ENCODE peak calls at places on chromosomes 2 and 18, in seven cellular contexts. One of them, this sample, is unnamed.
A peak's percentile ranks its signal among the peaks of the same experiment; 100 is the strongest.

GRCh38 chr18:79631096-79631507 is 48.5 kb upstream of the CTDP1 start:
- DNase-seq in H1: no peak
- DNase-seq in GM12878: no peak
- DNase-seq in HepG2: no peak
- DNase-seq in HCT116: no peak
- DNase-seq in K562: no peak
- DNase-seq in HEK293T: no peak
- DNase-seq in this sample: no peak

GRCh38 chr2:223724831-223725230 is 112.6 kb downstream of the AP1S3 start:
- DNase-seq in GM12878: no peak
- DNase-seq in HEK293T: no peak
- DNase-seq in HepG2: no peak
- DNase-seq in H1: no peak
- DNase-seq in K562: peak; percentile 8
- DNase-seq in HCT116: no peak
- DNase-seq in this sample: no peak

GRCh38 chr2:146981921-146982320 is 862.9 kb upstream of the ACVR2A start:
- DNase-seq in HepG2: no peak
- DNase-seq in HCT116: no peak
- DNase-seq in K562: no peak
- DNase-seq in HEK293T: no peak
- DNase-seq in GM12878: no peak
- DNase-seq in H1: no peak
- DNase-seq in this sample: no peak

GRCh38 chr18:10473152-10473551 is 18.7 kb downstream of the APCDD1 start:
- DNase-seq in HCT116: no peak
- DNase-seq in HEK293T: no peak
- DNase-seq in HepG2: no peak
- DNase-seq in GM12878: no peak
- DNase-seq in H1: no peak
- DNase-seq in K562: no peak
- DNase-seq in this sample: no peak

GRCh38 chr2:208222351-208222750 is 32.5 kb downstream of the IDH1 start:
- DNase-seq in GM12878: no peak
- DNase-seq in HCT116: no peak
- DNase-seq in H1: no peak
- DNase-seq in HepG2: no peak
- DNase-seq in HEK293T: peak; percentile 16
- DNase-seq in K562: peak; percentile 51
- DNase-seq in this sample: no peak

GRCh38 chr2:135991861-135992260 is 6.4 kb upstream of the DARS1 start:
- DNase-seq in HCT116: no peak
- DNase-seq in K562: no peak
- DNase-seq in HepG2: no peak
- DNase-seq in GM12878: no peak
- DNase-seq in HEK293T: no peak
- DNase-seq in H1: no peak
- DNase-seq in this sample: no peak

GRCh38 chr2:96538487-96539214 is 2.1 kb downstream of the ARID5A start:
- DNase-seq in H1: peak; percentile 88
- DNase-seq in K562: no peak
- DNase-seq in HepG2: peak; percentile 74
- DNase-seq in GM12878: peak; percentile 31
- DNase-seq in HEK293T: no peak
- DNase-seq in HCT116: no peak
- DNase-seq in this sample: peak; percentile 86

GRCh38 chr2:156110890-156111289 is 221.6 kb downstream of the NR4A2 start:
- DNase-seq in HCT116: peak; percentile 37
- DNase-seq in K562: peak; percentile 34
- DNase-seq in H1: peak; percentile 60
- DNase-seq in GM12878: no peak
- DNase-seq in HEK293T: peak; percentile 18
- DNase-seq in HepG2: peak; percentile 24
- DNase-seq in this sample: peak; percentile 68

GRCh38 chr18:70373062-70373519 is 84.2 kb downstream of the SOCS6 start:
- DNase-seq in HCT116: peak; percentile 97
- DNase-seq in HepG2: peak; percentile 72
- DNase-seq in HEK293T: no peak
- DNase-seq in GM12878: no peak
- DNase-seq in K562: no peak
- DNase-seq in H1: no peak
- DNase-seq in this sample: no peak

GRCh38 chr2:102848366-102848839 is 86.6 kb downstream of the TMEM182 start:
- DNase-seq in HepG2: peak; percentile 85
- DNase-seq in H1: peak; percentile 91
- DNase-seq in HEK293T: peak; percentile 74
- DNase-seq in K562: peak; percentile 23
- DNase-seq in GM12878: no peak
- DNase-seq in HCT116: no peak
- DNase-seq in this sample: peak; percentile 90

GRCh38 chr18:37138456-37138855 is 309.5 kb downstream of the KIAA1328 start:
- DNase-seq in H1: no peak
- DNase-seq in HEK293T: no peak
- DNase-seq in K562: no peak
- DNase-seq in GM12878: no peak
- DNase-seq in HCT116: no peak
- DNase-seq in HepG2: no peak
- DNase-seq in this sample: peak; percentile 16

DNA sequence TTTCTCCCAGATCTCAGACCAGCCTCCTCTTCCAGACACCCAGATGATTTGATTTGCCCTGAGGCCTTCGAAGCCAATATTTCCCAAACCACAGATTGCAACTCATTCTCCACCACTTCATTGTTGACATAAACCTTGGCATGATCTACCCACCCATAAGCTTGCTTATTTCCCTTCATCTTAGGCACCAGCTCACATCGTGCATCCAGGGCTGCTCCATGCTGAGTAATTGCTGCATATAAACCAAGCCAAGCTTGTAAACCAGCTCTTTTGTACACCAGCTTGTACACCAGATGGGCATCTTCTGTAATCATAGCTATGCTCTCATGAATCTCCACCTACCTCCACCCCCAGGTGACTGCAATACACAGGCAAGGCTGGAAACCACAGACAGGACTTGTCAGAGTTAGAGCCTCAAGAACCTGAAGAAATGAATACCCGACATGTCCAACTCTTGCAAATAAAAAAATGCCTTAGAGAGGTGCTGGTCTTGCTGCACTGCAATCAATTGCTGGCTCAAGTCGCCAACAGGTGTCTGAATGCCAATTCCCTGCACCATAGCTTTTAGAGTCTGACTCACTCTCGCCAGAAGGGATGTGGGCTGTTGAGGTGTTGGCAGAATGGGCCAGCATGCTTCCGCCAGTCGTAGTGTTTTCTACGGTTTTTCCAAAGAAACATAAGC is 31.5 kb downstream of the TRABD2A start:
- DNase-seq in K562: no peak
- DNase-seq in HEK293T: no peak
- DNase-seq in H1: no peak
- DNase-seq in HCT116: no peak
- DNase-seq in GM12878: no peak
- DNase-seq in HepG2: no peak
- DNase-seq in this sample: no peak
- TF ChIP-seq SP1 in K562: no peak
- TF ChIP-seq SP1 in HEK293T: no peak
- TF ChIP-seq SP1 in H1: no peak
- TF ChIP-seq SP1 in HCT116: no peak
- TF ChIP-seq SP1 in GM12878: no peak
- TF ChIP-seq SP1 in HepG2: no peak
- TF ChIP-seq SP1 in this sample: no peak

DNA sequence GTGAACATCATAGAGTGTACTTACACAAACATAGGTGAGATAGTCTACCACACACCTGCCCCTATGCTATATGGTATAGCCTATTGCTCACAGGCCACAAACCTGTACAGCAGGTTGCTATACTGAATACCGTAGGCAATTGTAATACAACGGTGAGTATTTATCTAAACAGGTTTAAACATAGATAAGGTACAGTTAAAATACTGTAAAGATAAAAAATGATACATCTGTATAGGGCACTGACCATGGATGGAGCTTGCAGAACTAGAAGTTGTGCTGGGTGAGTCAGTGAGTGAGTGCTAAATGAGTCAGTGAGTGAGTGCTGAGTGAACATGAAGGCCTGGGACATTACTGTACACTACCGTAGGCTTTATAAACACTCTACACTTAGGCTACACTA is 267.0 kb upstream of the HS6ST1 start:
- DNase-seq in HEK293T: no peak
- DNase-seq in HepG2: no peak
- DNase-seq in K562: no peak
- DNase-seq in HCT116: no peak
- DNase-seq in H1: no peak
- DNase-seq in GM12878: no peak
- DNase-seq in this sample: no peak
- TF ChIP-seq SP1 in HEK293T: no peak
- TF ChIP-seq SP1 in HepG2: no peak
- TF ChIP-seq SP1 in K562: no peak
- TF ChIP-seq SP1 in HCT116: no peak
- TF ChIP-seq SP1 in H1: no peak
- TF ChIP-seq SP1 in GM12878: no peak
- TF ChIP-seq SP1 in this sample: no peak

GRCh38 chr2:169827272-169828140 is at the start of gene UBR3:
- DNase-seq in HEK293T: peak; percentile 98
- DNase-seq in K562: peak; percentile 97
- DNase-seq in GM12878: peak; percentile 57
- DNase-seq in HepG2: peak; percentile 91
- DNase-seq in HCT116: peak; percentile 76
- DNase-seq in H1: peak; percentile 94
- DNase-seq in this sample: peak; percentile 94
- TF ChIP-seq SP1 in HEK293T: no peak
- TF ChIP-seq SP1 in K562: no peak
- TF ChIP-seq SP1 in GM12878: no peak
- TF ChIP-seq SP1 in HepG2: peak; percentile 66
- TF ChIP-seq SP1 in HCT116: no peak
- TF ChIP-seq SP1 in H1: no peak
- TF ChIP-seq SP1 in this sample: no peak

GRCh38 chr2:120236296-120236695 is 13.1 kb upstream of the TMEM185B start:
- DNase-seq in HEK293T: no peak
- DNase-seq in K562: no peak
- DNase-seq in GM12878: no peak
- DNase-seq in HCT116: no peak
- DNase-seq in HepG2: no peak
- DNase-seq in H1: no peak
- DNase-seq in this sample: no peak
- TF ChIP-seq SP1 in HEK293T: no peak
- TF ChIP-seq SP1 in K562: no peak
- TF ChIP-seq SP1 in GM12878: no peak
- TF ChIP-seq SP1 in HCT116: no peak
- TF ChIP-seq SP1 in HepG2: no peak
- TF ChIP-seq SP1 in H1: no peak
- TF ChIP-seq SP1 in this sample: no peak

DNA sequence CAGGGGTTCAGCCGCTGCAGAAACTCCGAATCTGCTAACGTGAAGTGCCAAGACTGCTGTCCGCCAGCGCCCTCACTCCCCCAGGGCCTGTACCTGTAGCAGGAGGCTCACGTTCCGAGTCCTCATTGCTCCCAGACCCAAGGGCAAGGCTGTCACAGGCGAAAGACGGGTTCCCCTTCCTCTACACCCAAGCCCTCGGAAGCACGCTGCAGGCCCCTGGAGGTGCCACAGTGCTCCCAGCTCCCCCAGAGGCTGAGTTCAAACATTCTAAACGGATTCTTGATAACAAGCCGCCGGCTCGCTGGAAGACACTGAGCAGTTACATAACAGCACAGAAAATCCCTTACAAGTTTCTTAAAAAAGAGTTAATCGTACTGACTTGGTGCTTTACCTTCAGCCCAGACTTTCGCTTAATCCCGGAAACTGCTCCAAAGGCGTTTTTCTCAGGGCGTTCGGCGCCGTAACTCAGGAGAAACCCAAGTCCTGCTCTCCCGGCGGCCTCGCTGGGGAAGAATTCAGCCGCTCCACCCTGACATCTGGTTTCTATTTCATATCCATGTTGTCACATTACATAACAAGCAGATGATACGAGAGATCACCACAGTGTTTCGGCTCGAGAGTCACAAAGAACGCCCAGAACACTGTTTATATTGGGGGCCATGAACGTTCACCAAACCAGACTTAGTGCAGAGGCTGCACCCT is 92.0 kb downstream of the HDAC4 start:
- DNase-seq in HCT116: no peak
- DNase-seq in K562: no peak
- DNase-seq in HEK293T: no peak
- DNase-seq in H1: peak; percentile 43
- DNase-seq in HepG2: no peak
- DNase-seq in GM12878: no peak
- DNase-seq in this sample: no peak
- TF ChIP-seq SP1 in HCT116: no peak
- TF ChIP-seq SP1 in K562: no peak
- TF ChIP-seq SP1 in HEK293T: no peak
- TF ChIP-seq SP1 in H1: no peak
- TF ChIP-seq SP1 in HepG2: no peak
- TF ChIP-seq SP1 in GM12878: no peak
- TF ChIP-seq SP1 in this sample: no peak

GRCh38 chr2:194603429-194603828 is 1053.6 kb upstream of the SLC39A10 start:
- DNase-seq in HCT116: no peak
- DNase-seq in K562: no peak
- DNase-seq in GM12878: no peak
- DNase-seq in HepG2: no peak
- DNase-seq in H1: no peak
- DNase-seq in HEK293T: no peak
- DNase-seq in this sample: no peak

GRCh38 chr2:194602750-194603149 is 1054.3 kb upstream of the SLC39A10 start:
- DNase-seq in HepG2: peak; percentile 2
- DNase-seq in H1: no peak
- DNase-seq in HCT116: no peak
- DNase-seq in K562: no peak
- DNase-seq in HEK293T: no peak
- DNase-seq in GM12878: no peak
- DNase-seq in this sample: no peak
- TF ChIP-seq SP1 in HepG2: no peak
- TF ChIP-seq SP1 in H1: no peak
- TF ChIP-seq SP1 in HCT116: no peak
- TF ChIP-seq SP1 in K562: no peak
- TF ChIP-seq SP1 in HEK293T: no peak
- TF ChIP-seq SP1 in GM12878: no peak
- TF ChIP-seq SP1 in this sample: no peak

GRCh38 chr2:120552079-120552478 is 183.6 kb upstream of the GLI2 start:
- DNase-seq in H1: no peak
- DNase-seq in HEK293T: no peak
- DNase-seq in GM12878: no peak
- DNase-seq in HCT116: no peak
- DNase-seq in HepG2: no peak
- DNase-seq in K562: no peak
- DNase-seq in this sample: no peak

GRCh38 chr2:120551540-120551939 is 184.1 kb upstream of the GLI2 start:
- DNase-seq in HepG2: no peak
- DNase-seq in K562: no peak
- DNase-seq in H1: no peak
- DNase-seq in HEK293T: no peak
- DNase-seq in GM12878: no peak
- DNase-seq in HCT116: no peak
- DNase-seq in this sample: no peak

GRCh38 chr2:120550893-120551446 is 184.7 kb upstream of the GLI2 start:
- DNase-seq in HCT116: no peak
- DNase-seq in HepG2: peak; percentile 95
- DNase-seq in HEK293T: no peak
- DNase-seq in K562: no peak
- DNase-seq in GM12878: no peak
- DNase-seq in H1: no peak
- DNase-seq in this sample: no peak

GRCh38 chr2:120554625-120555032 is 181.0 kb upstream of the GLI2 start:
- DNase-seq in HepG2: peak; percentile 85
- DNase-seq in H1: no peak
- DNase-seq in K562: no peak
- DNase-seq in GM12878: no peak
- DNase-seq in HCT116: no peak
- DNase-seq in HEK293T: no peak
- DNase-seq in this sample: no peak

GRCh38 chr2:120552800-120553471 is 182.7 kb upstream of the GLI2 start:
- DNase-seq in HCT116: peak; percentile 84
- DNase-seq in HepG2: peak; percentile 90
- DNase-seq in HEK293T: peak; percentile 87
- DNase-seq in GM12878: no peak
- DNase-seq in K562: peak; percentile 75
- DNase-seq in H1: peak; percentile 91
- DNase-seq in this sample: peak; percentile 94
- TF ChIP-seq SP1 in HCT116: no peak
- TF ChIP-seq SP1 in HepG2: no peak
- TF ChIP-seq SP1 in HEK293T: no peak
- TF ChIP-seq SP1 in GM12878: no peak
- TF ChIP-seq SP1 in K562: no peak
- TF ChIP-seq SP1 in H1: no peak
- TF ChIP-seq SP1 in this sample: peak; percentile 68